ENCODE peak calls at places on chromosome 18, in five cellular contexts. U, O, P, R and A are unnamed samples.

GRCh38 chr18:54949588-54949987 is 9.7 kb downstream of the CCDC68 start:
- DNase-seq in U (no peak), O (no peak), R (no peak), P (no peak), A (no peak)

GRCh38 chr18:63444567-63444966 is 22.3 kb upstream of the VPS4B start:
- DNase-seq in O (peak; percentile 96), P (peak; percentile 77), U (no peak), R (no peak), A (no peak)

GRCh38 chr18:34697233-34697632 is 12.9 kb upstream of the DTNA start:
- DNase-seq in O (peak; percentile 57), P (no peak), R (no peak), U (no peak), A (no peak)

GRCh38 chr18:217532-218334 is 50.1 kb downstream of the THOC1 start:
- DNase-seq in U (no peak), P (no peak), O (no peak), R (no peak), A (no peak)

GRCh38 chr18:46332956-46333355 is 228.8 kb downstream of the HAUS1 start:
- DNase-seq in U (no peak), O (no peak), R (no peak), P (no peak), A (no peak)

GRCh38 chr18:21270453-21270852 is 28.4 kb downstream of the GREB1L start:
- DNase-seq in R (no peak), U (no peak), O (peak; percentile 71), P (no peak), A (no peak)

GRCh38 chr18:79912409-79912991 is 39.0 kb downstream of the SLC66A2 start:
- DNase-seq in U (peak; percentile 18), P (peak; percentile 17), R (no peak), O (no peak), A (no peak)

GRCh38 chr18:8252371-8252770 is 356.9 kb upstream of the RAB12 start:
- DNase-seq in P (no peak), U (no peak), R (no peak), O (no peak), A (no peak)

GRCh38 chr18:7678801-7679200 is 111.7 kb downstream of the PTPRM start:
- DNase-seq in P (no peak), U (no peak), O (no peak), R (no peak), A (no peak)

GRCh38 chr18:42675810-42676209 is 439.7 kb downstream of the RIT2 start:
- DNase-seq in U (no peak), R (no peak), O (no peak), P (no peak), A (no peak)

GRCh38 chr18:9916067-9916684 is 2.4 kb downstream of the VAPA start:
- DNase-seq in P (no peak), R (no peak), U (no peak), O (no peak), A (no peak)

GRCh38 chr18:78901923-78902794 is 77.5 kb upstream of the SALL3 start:
- DNase-seq in O (no peak), U (no peak), P (no peak), R (no peak), A (no peak)

GRCh38 chr18:10094608-10095137 is 180.9 kb downstream of the VAPA start:
- DNase-seq in P (no peak), U (no peak), R (no peak), O (peak; percentile 32), A (no peak)

GRCh38 chr18:6728318-6728717 is 1.2 kb upstream of the ARHGAP28 start:
- DNase-seq in R (no peak), U (no peak), O (no peak), P (no peak), A (no peak)

GRCh38 chr18:9348079-9348671 is 13.6 kb downstream of the TWSG1 start:
- DNase-seq in R (no peak), O (peak; percentile 25), U (no peak), P (peak; percentile 42), A (peak; percentile 60)

GRCh38 chr18:70249118-70249517 is 39.7 kb upstream of the SOCS6 start:
- DNase-seq in O (peak; percentile 70), P (peak; percentile 37), U (no peak), R (no peak), A (no peak)

GRCh38 chr18:46134920-46135675 is 30.9 kb downstream of the HAUS1 start:
- DNase-seq in U (no peak), P (no peak), R (no peak), O (no peak), A (no peak)

GRCh38 chr18:9156604-9157249 is 20.1 kb downstream of the ANKRD12 start:
- DNase-seq in P (no peak), R (no peak), O (no peak), U (no peak), A (no peak)

GRCh38 chr18:52750995-52751394 is 411.0 kb downstream of the DCC start:
- DNase-seq in U (no peak), R (no peak), O (no peak), P (no peak), A (no peak)

DNA sequence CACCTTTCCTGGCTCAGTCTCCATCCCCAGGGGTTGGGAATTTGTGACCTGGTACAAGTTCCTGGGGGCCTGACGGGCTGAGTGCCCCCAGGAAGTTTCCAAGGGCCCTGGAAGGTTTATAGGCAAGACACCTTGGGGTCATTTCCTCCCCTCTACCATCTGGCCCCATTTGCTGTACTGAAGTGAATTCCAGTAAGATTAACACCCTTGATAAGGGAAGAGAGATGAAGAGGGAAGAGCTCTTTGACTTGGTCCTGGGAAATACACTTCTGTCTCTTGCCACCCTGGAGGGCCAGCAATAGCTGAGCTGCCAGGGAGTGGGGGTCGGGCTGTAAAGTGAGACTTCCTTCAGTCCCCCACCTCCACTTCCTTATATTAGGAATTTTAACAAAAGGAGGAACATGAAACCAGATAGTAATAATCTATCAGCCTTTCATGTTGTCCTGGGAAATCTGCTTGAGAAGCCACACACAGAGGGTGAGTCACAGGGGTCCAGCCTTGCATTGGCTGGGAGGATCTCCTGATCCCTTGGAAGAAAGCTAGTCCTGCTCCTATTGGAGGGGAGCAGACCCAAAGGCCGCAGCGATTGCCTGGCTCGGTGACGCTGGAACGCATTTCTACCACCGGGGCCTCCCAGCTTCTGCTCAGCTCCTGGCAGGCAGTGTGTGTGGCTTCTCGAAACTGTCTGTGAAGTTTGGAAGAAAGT is 87.4 kb downstream of the ACAA2 start:
- DNase-seq in P (peak; percentile 99), U (peak; percentile 92), R (peak; percentile 61), O (peak; percentile 71), A (no peak)
- H3K9ac ChIP-seq in P (peak overlapping the region; percentile 40), U (peak overlapping the region; percentile 7), R (no peak overlapping the region), O (no peak overlapping the region), A (no peak overlapping the region)

DNA sequence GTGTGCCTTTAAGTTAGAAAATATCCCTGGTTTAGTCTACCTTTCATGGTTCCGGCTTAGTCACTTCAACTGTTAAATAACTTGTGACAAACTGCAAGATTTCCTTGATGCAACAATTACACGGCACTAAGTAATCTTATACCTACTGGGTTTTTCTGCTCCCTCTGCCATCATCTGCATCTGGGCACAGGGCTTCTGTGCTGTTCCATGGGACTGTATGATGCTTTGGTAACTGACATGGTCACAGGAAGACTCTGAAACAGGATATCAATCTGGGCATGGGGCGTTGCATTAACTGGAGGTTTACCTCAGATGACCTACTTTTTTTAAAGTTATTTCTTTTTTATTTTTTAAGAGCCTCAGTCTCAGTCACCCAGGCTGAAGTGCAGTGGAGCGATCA is 365.4 kb downstream of the SS18 start:
- DNase-seq in O (no peak), R (no peak), P (no peak), U (no peak), A (no peak)
- H3K9ac ChIP-seq in O (no peak overlapping the region), R (no peak overlapping the region), P (no peak overlapping the region), U (no peak overlapping the region), A (no peak overlapping the region)

GRCh38 chr18:29154758-29155725 is 978.1 kb upstream of the CDH2 start:
- DNase-seq in R (no peak), O (peak; percentile 96), U (no peak), P (peak; percentile 38), A (no peak)
- H3K9ac ChIP-seq in R (no peak overlapping the region), O (peak overlapping the region; percentile 39), U (no peak overlapping the region), P (no peak overlapping the region), A (no peak overlapping the region)

GRCh38 chr18:23198217-23198845 is 63.0 kb downstream of the CABLES1 start:
- DNase-seq in R (no peak), P (no peak), U (no peak), O (no peak), A (no peak)

GRCh38 chr18:23196119-23197004 is 61.1 kb downstream of the CABLES1 start:
- DNase-seq in U (peak; percentile 76), P (no peak), O (no peak), R (no peak), A (no peak)

GRCh38 chr18:23193727-23194126 is 58.4 kb downstream of the CABLES1 start:
- DNase-seq in U (no peak), R (no peak), O (no peak), P (no peak), A (no peak)

GRCh38 chr18:23194150-23194968 is 59.1 kb downstream of the CABLES1 start:
- DNase-seq in U (no peak), R (no peak), O (peak; percentile 16), P (peak; percentile 35), A (no peak)

DNA sequence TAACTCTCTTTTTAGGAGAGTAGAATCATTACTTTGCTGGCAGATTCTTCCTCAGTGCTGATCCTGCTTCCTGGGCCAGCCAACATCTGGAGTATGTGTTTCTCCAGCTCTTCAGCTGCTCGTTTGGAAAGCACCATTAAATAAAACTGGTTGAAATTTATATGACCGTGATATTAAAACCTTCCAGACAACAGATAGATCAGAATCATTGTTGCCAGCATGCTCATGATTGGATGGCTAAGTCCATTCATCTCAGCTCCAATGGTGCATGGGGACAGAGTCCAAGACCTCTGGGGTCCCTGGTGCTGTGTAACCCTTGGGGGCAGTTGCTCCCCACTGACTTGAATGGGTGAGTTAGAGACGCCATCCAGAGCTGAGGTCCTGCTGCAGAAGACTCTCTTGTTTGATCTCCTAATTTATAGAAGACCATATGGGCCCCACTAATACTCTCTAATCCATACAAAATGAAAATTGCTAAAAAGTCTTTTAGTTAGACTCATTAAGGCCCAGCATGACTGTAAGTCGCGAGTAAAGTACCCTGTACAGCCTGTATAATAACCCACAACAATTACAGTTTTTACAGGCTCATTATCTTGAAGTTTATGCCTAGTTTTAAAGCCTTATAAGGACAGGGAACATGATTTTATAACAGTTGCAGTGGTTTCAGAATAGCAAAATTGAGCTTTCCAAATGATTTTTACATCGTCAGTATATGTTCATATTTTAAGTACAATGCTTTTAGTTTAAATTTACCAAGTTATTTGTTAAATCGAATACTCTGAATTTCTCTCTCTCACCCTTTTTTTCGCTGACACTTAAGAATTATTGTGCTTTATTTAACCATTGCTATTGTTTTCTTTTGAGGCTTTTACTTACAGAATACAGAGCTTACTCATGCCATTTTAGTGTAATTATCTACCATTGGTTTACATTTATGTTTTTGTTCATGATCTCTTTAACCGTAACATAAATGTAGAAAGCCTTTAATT is 60.0 kb downstream of the CABLES1 start:
- DNase-seq in P (peak; percentile 12), R (no peak), O (no peak), U (no peak), A (no peak)
- H3K9ac ChIP-seq in P (no peak overlapping the region), R (no peak overlapping the region), O (no peak overlapping the region), U (no peak overlapping the region), A (no peak overlapping the region)

GRCh38 chr18:23281626-23282436 is 146.5 kb downstream of the CABLES1 start:
- DNase-seq in P (no peak), O (peak; percentile 94), R (no peak), U (peak; percentile 70), A (no peak)
- H3K9ac ChIP-seq in P (no peak overlapping the region), O (no peak overlapping the region), R (no peak overlapping the region), U (no peak overlapping the region), A (no peak overlapping the region)